ENCODE peak calls at places on chromosomes 13 and 19, in seven cellular contexts. Y is fibroblast of pulmonary artery; M is HFF-Myc; K is fibroblast of lung; G is BJ; Z is transverse colon; L is CD4-positive, alpha-beta T cell. A is an unnamed sample.

GRCh38 chr13:40271931-40272775 is 394.3 kb downstream of the FOXO1 start:
- DNase-seq in L (no peak), Z (peak), G (peak), Y (peak), K (peak), M (peak), A (no peak)

GRCh38 chr19:53507523-53508442 is 30.2 kb upstream of the ZNF331 start:
- DNase-seq in Y (no peak), L (no peak), K (peak), M (no peak), G (no peak), Z (no peak), A (no peak)

GRCh38 chr13:30576528-30576927 is 41.2 kb upstream of the USPL1 start:
- DNase-seq in Z (peak), L (peak), G (no peak), Y (peak), K (peak), M (no peak), A (no peak)

GRCh38 chr19:39671739-39672363 is 16.1 kb downstream of the LGALS16 start:
- DNase-seq in L (peak), K (peak), Y (peak), G (no peak), Z (no peak), M (peak), A (no peak)

GRCh38 chr13:32427852-32428580 is at the start of gene N4BP2L1:
- DNase-seq in M (no peak), L (peak), Y (peak), G (no peak), Z (peak), K (peak), A (peak)

GRCh38 chr13:18971576-18972219 is 209.9 kb downstream of the TUBA3C start:
- DNase-seq in L (no peak), Y (no peak), Z (no peak), G (no peak), M (no peak), K (no peak), A (no peak)

GRCh38 chr13:45055902-45056648 is 64.2 kb upstream of the GTF2F2 start:
- DNase-seq in Z (peak), M (peak), Y (peak), L (no peak), K (peak), G (no peak), A (no peak)

GRCh38 chr19:44869728-44870470 is 21.2 kb upstream of the TOMM40 start:
- DNase-seq in L (no peak), Y (peak), G (no peak), Z (peak), M (no peak), K (peak), A (no peak)

GRCh38 chr19:29371766-29372415 is 153.9 kb upstream of the VSTM2B start:
- DNase-seq in L (no peak), M (no peak), K (no peak), Y (no peak), Z (no peak), G (no peak), A (no peak)

GRCh38 chr19:5738423-5738822 is 18.0 kb downstream of the CATSPERD start:
- DNase-seq in G (no peak), Z (no peak), M (no peak), K (peak), L (no peak), Y (peak), A (no peak)

GRCh38 chr19:10797078-10797477 is 38.9 kb downstream of the TMED1 start:
- DNase-seq in K (no peak), L (peak), G (no peak), Z (no peak), M (no peak), Y (no peak), A (no peak)

GRCh38 chr13:19862511-19863313 is 737 bp downstream of the ZMYM5 start:
- DNase-seq in K (peak), Z (peak), G (no peak), Y (peak), M (no peak), L (peak), A (no peak)

GRCh38 chr19:49533551-49534488 is 6.0 kb downstream of the RCN3 start:
- DNase-seq in K (peak), G (no peak), L (peak), M (no peak), Z (peak), Y (peak), A (peak)

GRCh38 chr13:37263881-37264280 is 158.4 kb upstream of the CSNK1A1L start:
- DNase-seq in G (no peak), Y (no peak), L (no peak), Z (no peak), M (no peak), K (no peak), A (no peak)

GRCh38 chr13:63345835-63346234 is 1930.2 kb upstream of the PCDH20 start:
- DNase-seq in M (no peak), Z (no peak), L (no peak), K (no peak), G (no peak), Y (no peak), A (no peak)

GRCh38 chr13:72346716-72347115 is 380.7 kb downstream of the MZT1 start:
- DNase-seq in Z (no peak), L (no peak), M (no peak), Y (no peak), K (no peak), G (no peak), A (no peak)

GRCh38 chr13:103883152-103883551 is 816.9 kb upstream of the SLC10A2 start:
- DNase-seq in L (no peak), Z (peak), Y (peak), K (peak), M (no peak), G (peak), A (peak)

GRCh38 chr13:62387642-62388041 is 972.0 kb upstream of the PCDH20 start:
- DNase-seq in K (peak), Y (peak), Z (no peak), L (no peak), M (no peak), G (no peak), A (no peak)

GRCh38 chr19:38929929-38930775 is at the start of gene SARS2:
- DNase-seq in L (peak), Y (peak), K (peak), Z (peak), M (peak), G (peak), A (peak)

GRCh38 chr19:42111384-42111783 is 20.9 kb downstream of the POU2F2 start:
- DNase-seq in Z (no peak), Y (peak), G (no peak), M (no peak), L (no peak), K (no peak), A (no peak)

GRCh38 chr13:113922412-113923118 is 51.3 kb downstream of the C13orf46 start:
- DNase-seq in M (no peak), G (no peak), K (no peak), Y (no peak), L (no peak), Z (no peak), A (no peak)

GRCh38 chr19:10283301-10283733 is 3.4 kb upstream of the ICAM4 start:
- DNase-seq in G (no peak), L (no peak), K (no peak), M (no peak), Y (no peak), Z (no peak), A (no peak)

DNA sequence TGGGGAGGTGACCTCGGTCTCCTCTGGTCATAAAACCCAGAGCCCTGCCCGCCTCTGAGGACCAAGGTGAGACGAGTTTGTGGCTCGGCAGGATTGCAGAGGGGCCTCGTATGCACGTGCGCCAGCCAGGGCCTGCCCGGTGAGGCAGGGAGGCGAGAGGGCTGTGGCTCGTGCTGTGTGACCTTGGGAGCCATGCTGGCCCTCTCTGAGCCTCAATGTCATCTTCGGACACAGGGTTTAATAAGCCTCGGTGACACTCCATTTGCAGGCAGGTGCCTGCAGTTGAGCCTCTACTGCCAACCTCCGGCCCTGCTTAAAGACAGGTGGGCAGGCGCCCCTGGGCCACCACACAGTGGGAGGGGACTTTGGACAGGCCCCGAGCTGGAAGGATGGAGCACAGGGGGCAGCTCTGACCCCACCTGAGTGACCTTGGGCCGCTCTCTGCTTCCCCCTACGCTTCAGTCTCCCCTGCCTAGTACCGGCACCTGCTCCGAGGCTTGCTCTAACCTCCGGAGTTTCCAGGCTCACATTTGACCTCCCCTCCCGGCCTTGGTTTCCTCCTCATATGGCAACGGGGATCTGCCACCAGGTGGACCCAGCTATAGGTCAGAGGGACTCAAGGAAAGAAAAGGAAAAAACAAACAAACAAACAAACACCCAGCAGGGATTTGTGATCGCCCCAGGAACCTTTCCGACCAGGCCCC is 3.2 kb downstream of the ZBTB7A start:
- DNase-seq in L (no peak), K (no peak), M (no peak), Z (peak), Y (no peak), G (no peak), A (no peak)
- TF ChIP-seq CTCF in L (no peak), K (no peak), M (no peak), Z (peak), Y (peak), G (peak), A (no peak)

GRCh38 chr19:7729211-7729610 is 2.7 kb downstream of the CLEC4G start:
- DNase-seq in Y (no peak), G (no peak), L (no peak), Z (no peak), K (no peak), M (no peak), A (no peak)
- TF ChIP-seq CTCF in Y (no peak), G (no peak), L (no peak), Z (no peak), K (no peak), M (no peak), A (no peak)

GRCh38 chr13:23770428-23770827 is 118.8 kb downstream of the MIPEP start:
- DNase-seq in M (no peak), L (no peak), K (no peak), G (no peak), Y (no peak), Z (no peak), A (no peak)
- TF ChIP-seq CTCF in M (no peak), L (no peak), K (no peak), G (no peak), Y (no peak), Z (no peak), A (no peak)

DNA sequence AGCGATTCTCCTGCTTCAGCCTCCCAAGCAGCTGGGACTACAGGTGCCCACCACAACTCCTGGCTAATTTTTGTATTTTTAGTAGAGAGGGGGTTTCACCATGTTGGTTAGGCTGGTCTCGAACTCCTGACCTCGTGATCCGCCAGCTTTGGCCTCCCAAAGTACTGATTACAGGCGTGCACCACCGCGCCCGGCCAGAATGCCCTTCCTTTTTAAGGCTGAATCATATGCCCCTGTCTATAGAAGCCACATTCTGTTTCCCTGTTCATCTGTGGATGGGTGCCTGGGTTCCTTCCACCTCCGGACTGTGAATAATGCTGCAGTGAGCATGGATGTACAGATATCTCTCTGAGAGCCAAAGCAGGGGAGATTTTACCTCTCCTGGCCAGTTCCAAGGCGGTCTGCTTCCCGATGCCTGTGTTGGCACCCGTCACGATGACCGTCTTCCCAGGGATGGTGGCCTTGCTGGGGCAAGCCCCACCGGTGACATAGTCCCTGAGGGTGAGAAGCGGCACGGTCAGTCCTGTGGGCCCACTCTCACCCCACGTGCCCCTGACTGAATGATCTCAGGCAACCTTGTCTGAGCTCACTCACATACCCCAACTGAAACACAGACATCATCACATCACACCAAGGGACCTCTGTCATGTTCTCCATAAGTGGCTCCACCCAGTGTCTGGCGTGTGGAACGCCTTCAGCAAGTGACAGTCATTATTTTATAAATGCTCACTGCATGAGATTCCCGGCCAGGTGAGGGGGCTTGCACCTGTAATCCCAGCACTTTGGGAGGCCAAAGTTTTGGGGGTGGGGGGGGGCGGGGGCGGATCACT is 4.0 kb downstream of the RDH13 start:
- DNase-seq in Y (no peak), L (no peak), M (no peak), K (no peak), Z (no peak), G (no peak), A (no peak)
- TF ChIP-seq CTCF in Y (no peak), L (no peak), M (no peak), K (no peak), Z (no peak), G (no peak), A (no peak)

GRCh38 chr19:14516048-14516534 is 2.1 kb downstream of the DNAJB1 start:
- DNase-seq in L (no peak), K (no peak), Z (peak), Y (no peak), M (no peak), G (no peak), A (no peak)
- TF ChIP-seq CTCF in L (peak), K (no peak), Z (no peak), Y (no peak), M (no peak), G (no peak), A (no peak)

GRCh38 chr19:6803036-6803404 is 30.5 kb downstream of the VAV1 start:
- DNase-seq in Y (no peak), Z (no peak), G (no peak), M (no peak), K (no peak), L (no peak), A (no peak)

GRCh38 chr19:6800991-6801396 is 28.5 kb downstream of the VAV1 start:
- DNase-seq in Z (no peak), L (no peak), K (no peak), M (no peak), G (no peak), Y (peak), A (no peak)

GRCh38 chr19:6806488-6806887 is 34.0 kb downstream of the VAV1 start:
- DNase-seq in G (no peak), L (no peak), K (no peak), Y (no peak), Z (no peak), M (no peak), A (no peak)

GRCh38 chr19:6801397-6802086 is 29.0 kb downstream of the VAV1 start:
- DNase-seq in G (no peak), Z (peak), Y (peak), K (no peak), M (no peak), L (peak), A (no peak)

GRCh38 chr19:6802336-6803035 is 30.0 kb downstream of the VAV1 start:
- DNase-seq in K (no peak), Z (peak), L (peak), Y (no peak), G (no peak), M (no peak), A (no peak)
- TF ChIP-seq CTCF in K (no peak), Z (no peak), L (no peak), Y (no peak), G (no peak), M (no peak), A (no peak)

DNA sequence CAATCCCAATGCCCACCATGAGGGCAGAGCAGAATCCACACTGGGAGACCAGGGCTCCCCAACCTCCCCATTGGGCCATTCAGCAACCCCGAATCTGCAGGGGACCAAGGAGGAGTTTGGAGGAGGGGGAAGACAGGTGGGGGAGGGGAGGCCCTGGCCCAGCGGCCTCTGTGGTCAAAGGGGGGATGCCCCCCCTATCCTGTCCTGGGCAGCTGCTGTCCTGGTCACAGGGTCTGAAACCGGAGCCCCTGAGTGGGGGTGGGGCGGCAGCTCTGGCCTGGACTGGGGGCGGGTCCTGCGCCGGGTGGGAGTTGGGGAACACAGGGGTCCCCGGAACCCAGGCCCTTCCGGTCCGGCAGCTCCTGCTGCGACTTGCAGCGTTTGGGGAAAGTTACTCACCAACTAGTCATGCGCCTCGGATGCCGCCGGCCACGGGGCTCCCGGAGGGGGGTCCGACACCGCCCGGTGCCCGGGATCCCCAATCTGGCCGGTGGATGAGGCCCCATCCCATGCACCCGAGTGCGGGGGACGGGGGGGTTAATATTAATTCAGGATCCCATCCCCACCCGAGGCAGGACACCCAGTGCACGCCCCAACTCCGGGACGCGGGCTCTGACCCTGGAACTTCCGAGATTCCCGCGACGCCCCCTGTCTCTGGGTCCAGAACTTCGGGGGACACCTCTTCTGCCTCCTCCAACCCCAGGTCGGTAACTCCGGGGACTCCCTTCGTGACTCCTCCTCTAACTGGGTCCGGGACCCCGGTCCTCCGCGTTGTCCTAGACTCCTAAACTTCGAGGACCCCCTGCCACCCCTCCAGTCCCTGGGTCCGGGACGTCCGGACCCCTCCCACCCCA is 868 bp downstream of the HOMER3 start:
- DNase-seq in M (no peak), Z (peak), G (no peak), L (no peak), K (peak), Y (peak), A (no peak)
- TF ChIP-seq CTCF in M (no peak), Z (no peak), G (no peak), L (no peak), K (no peak), Y (no peak), A (no peak)

DNA sequence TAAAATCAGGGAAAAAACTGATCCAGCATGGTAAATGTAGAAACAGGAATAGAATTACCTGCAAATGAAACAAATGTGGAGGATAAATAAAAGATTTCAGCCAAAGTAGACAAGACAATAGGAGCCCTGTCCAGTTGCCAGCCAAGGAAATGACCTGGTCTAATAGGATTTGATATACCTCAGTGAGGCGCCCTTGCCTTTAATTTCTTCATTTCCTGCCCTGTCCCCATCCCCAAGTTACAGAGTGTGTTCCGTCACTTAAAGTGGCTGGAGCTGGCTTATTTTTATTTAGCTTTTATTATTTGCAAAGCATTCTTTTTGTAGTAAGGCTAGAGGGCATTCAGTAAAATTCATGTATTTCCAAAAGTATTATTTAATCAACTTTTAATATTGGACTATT is 1022.0 kb downstream of the EFNB2 start:
- DNase-seq in G (no peak), Y (no peak), K (no peak), Z (no peak), L (no peak), M (no peak), A (no peak)
- TF ChIP-seq CTCF in G (no peak), Y (no peak), K (no peak), Z (no peak), L (no peak), M (no peak), A (peak)

GRCh38 chr13:90222758-90223157 is 1124.7 kb upstream of the MIR17HG start:
- DNase-seq in Z (no peak), K (no peak), Y (no peak), L (no peak), M (no peak), G (no peak), A (no peak)
- TF ChIP-seq CTCF in Z (no peak), K (no peak), Y (no peak), L (no peak), M (no peak), G (no peak), A (no peak)